ENCODE peak calls at places on chromosomes 3 and 15, in four cellular contexts. F is HepG2, T is transverse colon, U is IMR-90. B is an unnamed sample.

GRCh38 chr3:127628788-127629456 is at the start of gene PODXL2:
- DNase-seq in T (peak), U (peak), F (peak), B (peak)

GRCh38 chr15:32855942-32856341 is 138.1 kb downstream of the GREM1 start:
- DNase-seq in U (peak), F (peak), T (no peak), B (peak)

GRCh38 chr15:78108300-78109084 is 16.1 kb downstream of the SH2D7 start:
- DNase-seq in T (peak), F (peak), U (peak), B (peak)

GRCh38 chr15:48143856-48144255 is 23.1 kb downstream of the SLC24A5 start:
- DNase-seq in T (no peak), F (no peak), U (peak), B (peak)

GRCh38 chr3:27659279-27660021 is 62.7 kb downstream of the EOMES start:
- DNase-seq in U (peak), F (peak), T (peak), B (peak)

GRCh38 chr15:74809951-74810350 is 2.7 kb upstream of the LMAN1L start:
- DNase-seq in U (peak), F (no peak), T (no peak), B (no peak)

GRCh38 chr15:73851679-73852078 is 21.7 kb upstream of the TBC1D21 start:
- DNase-seq in F (peak), T (peak), U (peak), B (peak)

GRCh38 chr3:46935168-46935858 is 41.2 kb downstream of the CCDC12 start:
- DNase-seq in F (peak), T (peak), U (peak), B (peak)

GRCh38 chr15:68337826-68338225 is 60.3 kb downstream of the FEM1B start:
- DNase-seq in T (no peak), F (no peak), U (no peak), B (peak)

GRCh38 chr3:146542179-146542578 is 2.2 kb downstream of the PLSCR1 start:
- DNase-seq in T (no peak), F (no peak), U (peak), B (peak)

GRCh38 chr15:52080031-52080430 is 32.5 kb downstream of the BCL2L10 start:
- DNase-seq in U (no peak), F (no peak), T (no peak), B (peak)

GRCh38 chr15:68586274-68586961 is 7.6 kb downstream of the CORO2B start:
- DNase-seq in T (no peak), F (peak), U (peak), B (peak)

GRCh38 chr15:98668566-98669308 is 20.4 kb downstream of the IGF1R start:
- DNase-seq in U (peak), F (no peak), T (no peak), B (peak)

GRCh38 chr3:184874709-184875644 is 63.0 kb downstream of the VPS8 start:
- DNase-seq in U (peak), T (peak), F (peak), B (peak)

GRCh38 chr3:185176756-185177359 is 24.0 kb upstream of the C3orf70 start:
- DNase-seq in U (peak), T (peak), F (peak), B (no peak)

GRCh38 chr15:99973351-99973750 is 240.1 kb upstream of the LYSMD4 start:
- DNase-seq in U (no peak), T (no peak), F (no peak), B (no peak)

GRCh38 chr3:69784854-69785523 is 45.7 kb downstream of the MITF start:
- DNase-seq in U (peak), F (no peak), T (peak), B (peak)

GRCh38 chr3:158847885-158848284 is 46.0 kb downstream of the MFSD1 start:
- DNase-seq in T (no peak), U (no peak), F (no peak), B (no peak)

GRCh38 chr15:99361541-99362185 is 110.4 kb downstream of the LRRC28 start:
- DNase-seq in U (peak), T (no peak), F (no peak), B (peak)

GRCh38 chr3:174397848-174398247 is 461.3 kb upstream of the NAALADL2 start:
- DNase-seq in T (no peak), U (peak), F (peak), B (peak)

GRCh38 chr3:9934235-9934621 is 594 bp downstream of the CRELD1 start:
- DNase-seq in T (no peak), F (no peak), U (no peak), B (no peak)

GRCh38 chr3:51340311-51340829 is 44.7 kb upstream of the MANF start:
- DNase-seq in T (no peak), U (peak), F (peak), B (peak)

GRCh38 chr3:177359601-177360357 is 162.5 kb upstream of the TBL1XR1 start:
- DNase-seq in T (peak), U (peak), F (peak), B (peak)

GRCh38 chr3:71074416-71074815 is 509.1 kb downstream of the FOXP1 start:
- DNase-seq in T (no peak), U (peak), F (no peak), B (no peak)

GRCh38 chr15:65339926-65340325 is 35.4 kb downstream of the RNU5B-1 start:
- DNase-seq in T (peak), U (no peak), F (no peak), B (no peak)

GRCh38 chr3:115788921-115789470 is 165.7 kb downstream of the GAP43 start:
- DNase-seq in U (peak), T (no peak), F (peak), B (peak)

GRCh38 chr3:56737001-56737400 is 53.9 kb upstream of the TASOR start:
- DNase-seq in U (no peak), F (no peak), T (no peak), B (no peak)

GRCh38 chr15:85592148-85592547 is 202.6 kb downstream of the KLHL25 start:
- DNase-seq in F (peak), T (no peak), U (peak), B (peak)

GRCh38 chr15:71386448-71387236 is 271.4 kb downstream of the THSD4 start:
- DNase-seq in U (peak), F (no peak), T (no peak), B (no peak)
- H3K4me3 ChIP-seq in U (no peak), F (no peak), T (no peak), B (no peak)

GRCh38 chr15:71677766-71678165 is 132.6 kb upstream of the NR2E3 start:
- DNase-seq in T (no peak), F (no peak), U (no peak), B (no peak)

GRCh38 chr15:71679223-71680078 is 130.9 kb upstream of the NR2E3 start:
- DNase-seq in F (peak), U (peak), T (no peak), B (no peak)

GRCh38 chr15:71680079-71680461 is 130.3 kb upstream of the NR2E3 start:
- DNase-seq in F (no peak), T (no peak), U (no peak), B (no peak)

GRCh38 chr15:71678191-71678590 is 132.2 kb upstream of the NR2E3 start:
- DNase-seq in T (no peak), U (no peak), F (no peak), B (no peak)

GRCh38 chr15:71677352-71677751 is 133.0 kb upstream of the NR2E3 start:
- DNase-seq in T (no peak), U (no peak), F (no peak), B (no peak)
- H3K27ac ChIP-seq in T (no peak), U (no peak), F (no peak), B (no peak)

GRCh38 chr15:31433101-31433500 is 106.5 kb downstream of the KLF13 start:
- DNase-seq in F (no peak), U (no peak), T (no peak), B (no peak)

GRCh38 chr15:31433574-31433973 is 106.9 kb downstream of the KLF13 start:
- DNase-seq in T (no peak), U (no peak), F (no peak), B (no peak)

GRCh38 chr15:31435256-31435781 is 108.7 kb downstream of the KLF13 start:
- DNase-seq in U (peak), F (peak), T (peak), B (peak)

GRCh38 chr15:31435891-31436628 is 109.4 kb downstream of the KLF13 start:
- DNase-seq in U (no peak), F (no peak), T (no peak), B (no peak)

GRCh38 chr15:31434418-31435255 is 108.0 kb downstream of the KLF13 start:
- DNase-seq in F (no peak), T (peak), U (peak), B (peak)
- H3K4me3 ChIP-seq in F (no peak), T (no peak), U (no peak), B (no peak)

DNA sequence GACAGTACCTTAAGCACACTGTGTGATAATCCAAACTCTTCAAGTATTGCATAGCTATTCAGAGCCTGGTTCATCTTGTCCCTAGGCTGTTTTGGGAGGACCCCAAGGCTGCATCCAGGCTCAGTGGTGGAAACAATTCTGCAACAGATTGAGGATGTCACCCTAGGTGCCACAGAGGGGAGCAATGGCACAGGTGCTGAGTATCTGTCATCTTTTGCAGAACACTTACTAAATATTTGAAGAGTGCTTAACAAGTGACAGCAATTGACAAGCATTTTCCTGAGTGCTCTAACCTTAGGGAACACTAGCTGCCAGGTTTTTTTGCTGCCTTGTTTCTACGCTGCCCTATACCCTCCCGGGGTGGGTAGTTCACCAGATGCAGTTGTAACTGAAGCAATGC is 27.7 kb downstream of the STARD5 start:
- DNase-seq in T (peak), U (no peak), F (no peak), B (no peak)
- H3K27ac ChIP-seq in T (peak), U (no peak), F (no peak), B (no peak)

DNA sequence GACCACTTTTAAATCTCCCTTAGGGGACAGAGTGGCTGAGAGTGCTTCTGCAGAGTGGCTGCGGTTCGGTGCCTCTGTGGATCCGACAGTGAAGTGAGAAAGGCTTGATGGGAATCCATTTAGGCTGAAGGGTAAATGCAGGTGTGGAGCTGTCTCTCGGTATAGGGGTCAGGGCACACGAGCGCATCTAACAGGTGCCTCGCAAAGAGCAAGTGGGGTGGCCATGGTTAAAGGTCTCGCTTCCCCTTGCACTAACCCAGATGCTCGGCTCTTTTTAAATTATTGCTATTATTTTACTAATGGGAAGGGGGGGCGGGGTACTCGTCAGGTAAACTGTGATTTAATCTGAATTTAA is 598 bp upstream of the GJD2 start:
- DNase-seq in U (no peak), T (no peak), F (no peak), B (no peak)
- H3K4me3 ChIP-seq in U (no peak), T (no peak), F (no peak), B (no peak)

DNA sequence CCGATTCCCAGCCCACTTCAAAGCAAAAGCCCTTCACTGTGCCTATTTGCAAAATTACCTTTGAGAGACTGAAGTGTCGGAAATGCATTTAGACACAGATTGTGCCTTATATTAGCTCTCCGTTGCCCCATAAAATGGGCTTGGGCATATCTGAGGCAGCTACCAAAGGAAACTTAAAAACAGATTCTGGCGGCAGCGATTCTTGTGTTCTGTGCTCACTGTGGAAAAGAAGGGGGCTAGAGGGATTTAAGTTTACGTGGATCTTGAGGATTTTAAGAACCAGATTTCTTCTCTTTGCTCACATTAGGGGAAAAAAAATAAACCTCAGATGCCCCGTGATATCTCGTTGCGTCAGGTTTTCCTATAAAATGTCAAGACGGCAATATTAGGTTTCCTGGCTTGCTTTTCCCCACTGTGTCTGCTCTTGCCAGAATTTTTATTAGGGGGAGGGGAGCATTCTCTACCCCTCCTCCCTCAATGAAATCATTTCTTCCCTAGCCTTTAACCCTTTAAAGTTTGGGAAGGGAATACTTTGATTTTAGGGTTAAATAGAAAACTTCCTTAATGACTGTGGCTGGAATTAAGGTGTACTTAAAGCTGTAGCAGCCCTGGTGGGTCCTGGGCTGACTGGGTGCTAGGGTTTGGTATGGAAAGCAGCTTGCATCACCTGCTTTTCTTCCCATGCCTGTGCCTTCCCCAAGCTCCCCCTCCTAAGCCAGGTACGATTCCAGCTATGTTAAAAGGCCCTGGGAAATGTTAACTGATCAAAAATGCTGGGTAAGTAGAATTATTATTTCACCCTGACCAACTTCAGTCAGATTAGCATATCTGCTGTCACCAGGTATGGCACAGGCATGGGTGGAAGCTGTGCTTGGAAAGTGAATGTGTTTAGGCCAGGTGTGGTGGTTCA is 73.8 kb downstream of the SMAD3 start:
- DNase-seq in T (no peak), F (no peak), U (peak), B (no peak)
- H3K27ac ChIP-seq in T (peak), F (no peak), U (peak), B (no peak)

GRCh38 chr3:122794779-122795673 is at the start of gene SLC49A4:
- DNase-seq in F (peak), T (peak), U (peak), B (peak)

GRCh38 chr3:122793568-122794416 is at the start of gene HSPBAP1:
- DNase-seq in F (peak), U (peak), T (peak), B (peak)

GRCh38 chr3:122794483-122794778 is 438 bp upstream of the SLC49A4 start:
- DNase-seq in T (no peak), F (no peak), U (peak), B (no peak)

GRCh38 chr3:122797291-122797690 is 2.4 kb downstream of the SLC49A4 start:
- DNase-seq in U (peak), F (no peak), T (no peak), B (no peak)

DNA sequence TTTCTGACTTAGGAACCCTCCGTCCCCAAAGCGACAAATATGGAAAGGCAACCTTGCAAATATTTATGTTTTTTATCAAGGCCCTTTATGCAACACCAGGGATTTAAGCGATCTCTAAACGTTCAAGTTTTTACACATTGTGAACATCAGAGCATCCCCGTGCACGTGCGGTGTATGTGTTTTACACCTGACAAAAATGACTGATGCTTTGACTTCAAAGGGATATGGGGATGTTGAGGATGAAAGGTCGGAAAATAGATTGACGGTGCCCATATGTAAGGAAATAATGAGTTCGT is 753 bp downstream of the SLC49A4 start:
- DNase-seq in U (peak), F (peak), T (no peak), B (peak)
- H3K4me3 ChIP-seq in U (peak), F (peak), T (peak), B (peak)

GRCh38 chr15:83200589-83200988 is 7.0 kb downstream of the HDGFL3 start:
- DNase-seq in T (no peak), F (no peak), U (peak), B (no peak)
- H3K27ac ChIP-seq in T (no peak), F (no peak), U (no peak), B (peak)

DNA sequence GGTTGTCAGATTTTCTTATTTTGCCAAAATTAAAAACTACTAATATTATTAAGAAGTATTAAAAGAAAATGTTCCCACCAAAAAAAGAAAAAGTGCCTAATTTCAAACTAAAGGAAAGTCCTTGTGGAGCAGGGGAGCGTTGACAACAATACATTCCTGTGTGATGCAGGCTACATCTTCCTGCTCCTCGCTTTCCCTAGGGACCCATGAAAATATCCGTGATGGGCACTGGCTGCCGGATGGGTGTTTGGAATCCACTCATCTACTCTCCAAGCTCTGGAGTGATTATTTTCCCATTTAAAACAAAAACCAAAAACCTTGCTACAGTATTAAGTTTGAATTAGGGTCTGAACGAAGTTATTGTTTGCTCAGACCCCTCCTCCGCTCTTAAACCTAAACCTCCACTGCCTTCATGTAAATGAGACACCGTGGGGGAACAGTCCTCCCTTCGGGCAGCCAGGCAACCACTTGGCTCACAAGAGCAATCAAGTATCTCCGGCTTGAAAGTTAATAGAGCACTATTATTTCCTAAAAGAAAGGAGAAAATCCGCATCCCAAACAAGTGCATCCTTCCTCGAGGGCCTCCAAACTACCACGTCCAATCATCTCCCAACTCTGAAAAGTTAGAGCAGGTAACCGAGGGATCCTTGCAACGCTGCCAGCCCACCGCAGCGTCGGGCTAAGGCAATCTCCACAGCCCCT is 1.5 kb downstream of the ITGB5 start:
- DNase-seq in T (no peak), U (no peak), F (no peak), B (peak)
- H3K4me3 ChIP-seq in T (peak), U (peak), F (peak), B (peak)

B was measured in mammary epithelial cell.